ENCODE peak calls at places on chromosome 16, in eight cellular contexts. A is heart left ventricle, U is A549, J is foreskin fibroblast, V is skeletal muscle cell, W is ascending aorta, E is gastrocnemius medialis, Z is cardiac muscle cell. I is an unnamed sample.

GRCh38 chr16:6891486-6891885 is 441.2 kb upstream of the RBFOX1 start:
- DNase-seq in U (no peak), J (no peak), W (no peak), E (no peak), Z (no peak), A (no peak), V (no peak), I (no peak)

GRCh38 chr16:15788846-15789239 is 68.0 kb downstream of the MYH11 start:
- DNase-seq in Z (no peak), W (no peak), J (no peak), A (no peak), U (no peak), V (no peak), E (no peak), I (no peak)

GRCh38 chr16:48013476-48013875 is 142.3 kb downstream of the ABCC12 start:
- DNase-seq in A (no peak), U (no peak), J (no peak), W (no peak), E (no peak), V (no peak), Z (peak), I (peak)

GRCh38 chr16:86756882-86757703 is 178.7 kb downstream of the FOXL1 start:
- DNase-seq in E (no peak), V (no peak), W (no peak), J (no peak), U (no peak), Z (no peak), A (no peak), I (peak)

GRCh38 chr16:84847554-84848415 is 28.0 kb downstream of the CRISPLD2 start:
- DNase-seq in U (no peak), Z (no peak), J (no peak), W (no peak), E (no peak), V (no peak), A (no peak), I (no peak)

GRCh38 chr16:8982816-8983215 is 19.1 kb upstream of the USP7 start:
- DNase-seq in A (no peak), U (no peak), J (no peak), E (no peak), Z (no peak), W (no peak), V (no peak), I (no peak)

GRCh38 chr16:12869681-12870427 is 31.5 kb upstream of the SHISA9 start:
- DNase-seq in E (no peak), A (no peak), Z (no peak), U (no peak), V (no peak), W (no peak), J (no peak), I (no peak)

GRCh38 chr16:4947722-4948503 is 10.2 kb upstream of the SEC14L5 start:
- DNase-seq in W (no peak), V (no peak), A (no peak), U (no peak), J (no peak), Z (peak), E (no peak), I (no peak)

GRCh38 chr16:27267037-27267677 is 1.4 kb downstream of the NSMCE1 start:
- DNase-seq in Z (no peak), J (no peak), W (no peak), V (no peak), A (no peak), U (no peak), E (no peak), I (no peak)

GRCh38 chr16:75462804-75463203 is 1.7 kb downstream of the TMEM170A start:
- DNase-seq in U (no peak), J (no peak), W (no peak), A (no peak), V (no peak), Z (no peak), E (no peak), I (no peak)

GRCh38 chr16:11586856-11587642 is at the start of gene LITAF:
- DNase-seq in V (no peak), W (no peak), U (peak), A (peak), E (peak), J (peak), Z (peak), I (no peak)

GRCh38 chr16:86033016-86033474 is 134.1 kb downstream of the IRF8 start:
- DNase-seq in U (no peak), A (no peak), E (no peak), W (no peak), V (no peak), J (no peak), Z (peak), I (peak)

GRCh38 chr16:50259334-50260205 is 6.8 kb upstream of the ADCY7 start:
- DNase-seq in E (peak), U (no peak), A (peak), W (no peak), J (peak), V (no peak), Z (peak), I (no peak)

GRCh38 chr16:68802190-68802589 is 41.1 kb upstream of the TANGO6 start:
- DNase-seq in A (no peak), Z (peak), W (no peak), U (no peak), J (peak), V (no peak), E (no peak), I (peak)

GRCh38 chr16:79677799-79678525 is 77.4 kb upstream of the MAF start:
- DNase-seq in V (peak), U (no peak), E (no peak), Z (no peak), A (no peak), W (no peak), J (no peak), I (peak)

GRCh38 chr16:65875362-65876199 is 490.9 kb upstream of the CDH5 start:
- DNase-seq in U (no peak), A (no peak), Z (peak), E (no peak), V (no peak), W (no peak), J (no peak), I (peak)

GRCh38 chr16:11047939-11048500 is 103.7 kb downstream of the CLEC16A start:
- DNase-seq in W (no peak), J (no peak), E (no peak), A (no peak), Z (no peak), V (no peak), U (no peak), I (no peak)

GRCh38 chr16:82583415-82583814 is 43.4 kb upstream of the CDH13 start:
- DNase-seq in E (no peak), U (no peak), J (peak), V (no peak), W (no peak), A (no peak), Z (peak), I (peak)

GRCh38 chr16:3645504-3646347 is 8.8 kb upstream of the DNASE1 start:
- DNase-seq in V (peak), U (no peak), E (no peak), J (peak), Z (peak), A (no peak), W (no peak), I (peak)

GRCh38 chr16:2212362-2213324 is 2.0 kb upstream of the BRICD5 start:
- DNase-seq in W (no peak), U (no peak), J (no peak), E (peak), Z (no peak), A (peak), V (no peak), I (no peak)
- H3K4me3 ChIP-seq in W (no peak), U (peak), J (peak), E (peak), Z (peak), A (peak), V (peak), I (peak)

GRCh38 chr16:56645838-56646237 is 5.8 kb upstream of the MT1B start:
- DNase-seq in W (no peak), U (no peak), Z (no peak), A (no peak), V (no peak), J (no peak), E (no peak), I (no peak)

GRCh38 chr16:56643833-56644232 is 5.4 kb downstream of the MT1A start:
- DNase-seq in A (no peak), U (no peak), Z (no peak), E (no peak), V (no peak), W (no peak), J (no peak), I (no peak)

GRCh38 chr16:56641166-56641565 is 2.7 kb downstream of the MT1A start:
- DNase-seq in W (no peak), Z (no peak), E (no peak), U (no peak), J (no peak), V (no peak), A (no peak), I (no peak)

GRCh38 chr16:56645311-56645710 is 6.4 kb upstream of the MT1B start:
- DNase-seq in W (no peak), Z (no peak), V (no peak), E (no peak), U (no peak), A (no peak), J (no peak), I (no peak)

GRCh38 chr16:56643080-56643778 is 4.8 kb downstream of the MT1A start:
- DNase-seq in U (peak), V (no peak), A (peak), E (peak), W (peak), J (peak), Z (peak), I (peak)
- H3K4me3 ChIP-seq in U (peak), V (peak), A (peak), E (peak), W (peak), J (peak), Z (no peak), I (no peak)

DNA sequence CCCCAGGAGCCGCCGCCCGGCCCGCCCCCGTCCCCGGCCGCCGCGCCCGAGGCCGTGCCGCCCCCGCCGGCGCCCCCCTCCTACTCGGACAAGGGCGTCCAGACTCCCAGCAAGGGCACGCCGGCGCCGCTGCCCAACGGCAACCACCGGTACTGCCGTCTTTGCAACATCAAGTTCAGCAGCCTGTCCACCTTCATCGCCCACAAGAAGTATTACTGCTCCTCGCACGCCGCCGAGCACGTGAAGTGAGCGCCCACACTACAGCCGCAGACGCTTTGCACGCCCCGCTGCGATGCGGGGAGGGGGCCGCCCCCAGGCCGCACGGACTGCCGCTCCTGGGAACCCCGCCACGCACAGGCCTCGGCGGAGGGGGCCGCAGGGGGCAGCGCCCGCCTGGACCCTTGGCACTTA is 35.5 kb upstream of the ZC3H18 start:
- DNase-seq in W (no peak), E (peak), U (peak), A (peak), Z (peak), V (no peak), J (peak), I (peak)
- H3K4me3 ChIP-seq in W (peak), E (peak), U (peak), A (peak), Z (peak), V (peak), J (peak), I (peak)

GRCh38 chr16:2026461-2027023 is at the start of gene NHERF2:
- DNase-seq in W (no peak), J (no peak), V (no peak), Z (peak), U (no peak), A (peak), E (no peak), I (no peak)
- H3K4me3 ChIP-seq in W (peak), J (peak), V (peak), Z (peak), U (peak), A (peak), E (peak), I (peak)

GRCh38 chr16:88938933-88939813 is 37.8 kb downstream of the CBFA2T3 start:
- DNase-seq in J (no peak), V (no peak), A (peak), W (no peak), U (no peak), E (no peak), Z (no peak), I (no peak)
- H3K4me3 ChIP-seq in J (no peak), V (no peak), A (peak), W (no peak), U (no peak), E (peak), Z (no peak), I (no peak)

GRCh38 chr16:46882940-46883307 is 1.2 kb upstream of the GPT2 start:
- DNase-seq in E (no peak), U (no peak), Z (no peak), V (no peak), A (no peak), W (no peak), J (no peak), I (no peak)
- H3K4me3 ChIP-seq in E (no peak), U (peak), Z (no peak), V (no peak), A (no peak), W (peak), J (no peak), I (peak)

GRCh38 chr16:72990003-72990521 is 57.9 kb downstream of the ZFHX3 start:
- DNase-seq in V (peak), W (peak), U (no peak), E (peak), J (peak), Z (peak), A (peak), I (peak)
- H3K4me3 ChIP-seq in V (peak), W (peak), U (no peak), E (peak), J (peak), Z (no peak), A (no peak), I (peak)

I was measured in astrocyte.